ENCODE peak calls at places on chromosomes 13 and 19, in six cellular contexts. L, P, N, R, G and E are unnamed samples.

GRCh38 chr13:32316476-32316875 is 1.2 kb downstream of the BRCA2 start:
- DNase-seq in L (no peak), R (no peak), N (no peak), G (no peak), P (no peak), E (no peak)

GRCh38 chr19:45769054-45769782 is at the start of gene SIX5:
- DNase-seq in P (peak; percentile 89), R (peak; percentile 99), N (peak; percentile 100), G (peak; percentile 97), L (peak; percentile 93), E (peak; percentile 98)

GRCh38 chr13:45781553-45782326 is 69.8 kb downstream of the SIAH3 start:
- DNase-seq in P (no peak), G (no peak), L (no peak), R (peak; percentile 83), N (peak; percentile 79), E (no peak)

GRCh38 chr19:1567116-1567847 is 843 bp downstream of the MEX3D start:
- DNase-seq in G (no peak), P (no peak), R (peak; percentile 46), L (no peak), N (peak; percentile 84), E (no peak)

GRCh38 chr13:54394908-54395307 is 1366.3 kb downstream of the OLFM4 start:
- DNase-seq in N (no peak), G (no peak), P (no peak), L (no peak), R (no peak), E (no peak)

GRCh38 chr13:35992964-35993363 is 138.2 kb downstream of the DCLK1 start:
- DNase-seq in R (no peak), G (no peak), P (no peak), L (no peak), N (no peak), E (no peak)

GRCh38 chr13:103100795-103101194 is 34.6 kb upstream of the SLC10A2 start:
- DNase-seq in G (no peak), L (no peak), N (no peak), P (no peak), R (no peak), E (no peak)

GRCh38 chr19:3497757-3498515 is 2.5 kb downstream of the DOHH start:
- DNase-seq in P (no peak), N (no peak), G (no peak), R (no peak), L (no peak), E (no peak)

GRCh38 chr13:40170982-40171381 is 495.5 kb downstream of the FOXO1 start:
- DNase-seq in N (no peak), P (no peak), G (no peak), R (no peak), L (no peak), E (no peak)

GRCh38 chr19:5896365-5897076 is 7.1 kb downstream of the NDUFA11 start:
- DNase-seq in G (no peak), N (no peak), P (no peak), R (no peak), L (no peak), E (peak; percentile 92)

GRCh38 chr19:45251452-45252354 is 632 bp downstream of the MARK4 start:
- DNase-seq in G (no peak), N (peak; percentile 80), P (no peak), L (no peak), R (peak; percentile 21), E (no peak)

GRCh38 chr13:46295531-46296464 is 84.1 kb downstream of the LRRC63 start:
- DNase-seq in N (no peak), R (peak; percentile 18), L (no peak), G (no peak), P (peak; percentile 98), E (no peak)

GRCh38 chr13:73168993-73169401 is 110.2 kb downstream of the KLF5 start:
- DNase-seq in G (no peak), L (no peak), P (no peak), N (no peak), R (no peak), E (no peak)

GRCh38 chr19:11288349-11288748 is 7.6 kb upstream of the TSPAN16 start:
- DNase-seq in R (no peak), P (no peak), N (no peak), G (no peak), L (no peak), E (no peak)

GRCh38 chr19:42219812-42220750 is at the start of gene ZNF526:
- DNase-seq in N (peak; percentile 99), G (peak; percentile 93), R (peak; percentile 98), L (peak; percentile 100), P (peak; percentile 87), E (peak; percentile 99)

GRCh38 chr19:31160346-31160926 is 188.8 kb downstream of the TSHZ3 start:
- DNase-seq in P (no peak), R (no peak), N (no peak), L (no peak), G (no peak), E (no peak)

GRCh38 chr13:98225036-98225940 is 48.2 kb upstream of the RNF113B start:
- DNase-seq in G (no peak), N (no peak), P (no peak), R (no peak), L (no peak), E (no peak)

GRCh38 chr19:50728084-50728737 is 5.0 kb downstream of the CLEC11A start:
- DNase-seq in P (no peak), R (peak; percentile 64), G (peak; percentile 46), L (no peak), N (peak; percentile 91), E (no peak)

GRCh38 chr19:47824396-47824795 is 2.7 kb downstream of the CRX start:
- DNase-seq in G (no peak), P (no peak), L (no peak), R (no peak), N (no peak), E (no peak)

GRCh38 chr13:113209336-113209879 is at the start of gene CUL4A:
- DNase-seq in G (peak; percentile 64), R (peak; percentile 80), L (no peak), N (peak; percentile 93), P (no peak), E (no peak)

GRCh38 chr19:1568320-1569019 is at the start of gene MEX3D:
- DNase-seq in N (peak; percentile 91), L (peak; percentile 97), R (peak; percentile 81), G (peak; percentile 59), P (no peak), E (no peak)

GRCh38 chr19:39740395-39740794 is 2.6 kb upstream of the CLC start:
- DNase-seq in L (no peak), R (no peak), N (no peak), P (no peak), G (no peak), E (no peak)

GRCh38 chr19:2216361-2217225 is 19.5 kb downstream of the PLEKHJ1 start:
- DNase-seq in L (no peak), R (no peak), G (no peak), P (no peak), N (no peak), E (no peak)

GRCh38 chr13:23463631-23464030 is 30.1 kb upstream of the SACS start:
- DNase-seq in R (no peak), L (no peak), G (no peak), N (no peak), P (no peak), E (no peak)

GRCh38 chr13:98813993-98814392 is 61.5 kb upstream of the SLC15A1 start:
- DNase-seq in R (no peak), N (no peak), G (no peak), P (no peak), L (no peak), E (no peak)

GRCh38 chr19:49359851-49360845 is 2.1 kb downstream of the TEAD2 start:
- DNase-seq in R (no peak), G (no peak), L (no peak), N (no peak), P (no peak), E (no peak)

GRCh38 chr13:47178090-47178950 is 281.5 kb upstream of the HTR2A start:
- DNase-seq in N (no peak), L (no peak), P (no peak), G (no peak), R (no peak), E (no peak)

GRCh38 chr13:114146629-114147028 is 14.2 kb upstream of the RASA3 start:
- DNase-seq in P (no peak), R (peak; percentile 9), N (peak; percentile 70), L (no peak), G (no peak), E (no peak)

GRCh38 chr19:17215125-17215971 is at the start of gene USE1:
- DNase-seq in G (peak; percentile 86), N (peak; percentile 96), P (peak; percentile 57), R (peak; percentile 93), L (peak; percentile 92), E (no peak)

GRCh38 chr19:14089662-14090508 is 666 bp downstream of the SAMD1 start:
- DNase-seq in L (no peak), P (no peak), R (peak; percentile 53), G (no peak), N (peak; percentile 87), E (no peak)

GRCh38 chr13:41917641-41918040 is 43.3 kb downstream of the VWA8 start:
- DNase-seq in L (no peak), P (peak; percentile 57), R (no peak), G (no peak), N (no peak), E (no peak)

GRCh38 chr13:24985102-24985501 is 110.8 kb upstream of the PABPC3 start:
- DNase-seq in G (no peak), N (no peak), P (no peak), L (no peak), R (no peak), E (no peak)

DNA sequence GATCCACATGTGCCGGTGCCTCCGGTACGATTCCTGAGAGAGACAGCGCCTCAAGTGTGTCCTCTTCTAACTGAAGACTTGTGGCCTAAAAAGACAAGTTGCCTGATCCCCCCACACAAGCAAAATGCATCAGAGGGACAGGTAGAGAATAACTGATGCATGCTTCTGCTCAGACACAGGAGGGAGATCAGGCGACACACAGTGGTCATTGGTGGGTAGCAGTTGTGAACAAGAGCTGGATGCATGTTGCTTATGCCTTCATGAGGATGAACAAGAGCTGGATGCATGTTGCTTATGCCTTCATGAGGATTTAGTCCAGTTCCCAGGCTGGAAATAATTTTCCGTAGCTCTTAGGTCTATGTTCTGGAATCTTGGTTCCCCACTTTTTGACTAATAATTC is 505.6 kb downstream of the MYO16 start:
- DNase-seq in N (no peak), L (no peak), P (no peak), G (no peak), R (no peak), E (no peak)
- TF ChIP-seq CTCF in N (no peak), L (no peak), P (peak; percentile 21), G (no peak), R (no peak), E (peak; percentile 46)

GRCh38 chr13:65966991-65967451 is 1263.1 kb downstream of the PCDH9 start:
- DNase-seq in P (no peak), L (no peak), N (no peak), G (no peak), R (no peak), E (no peak)
- TF ChIP-seq CTCF in P (peak; percentile 44), L (no peak), N (no peak), G (no peak), R (no peak), E (peak; percentile 72)

GRCh38 chr19:7861619-7862412 is 12.4 kb downstream of the PRR36 start:
- DNase-seq in P (no peak), G (no peak), L (no peak), R (no peak), N (peak; percentile 71), E (peak; percentile 89)
- TF ChIP-seq CTCF in P (no peak), G (no peak), L (no peak), R (no peak), N (no peak), E (peak; percentile 52)

GRCh38 chr19:21141787-21142464 is at the start of gene ZNF431:
- DNase-seq in R (peak; percentile 90), G (peak; percentile 87), P (peak; percentile 74), N (peak; percentile 96), L (peak; percentile 48), E (peak; percentile 96)
- TF ChIP-seq CTCF in R (no peak), G (no peak), P (no peak), N (no peak), L (no peak), E (no peak)